ENCODE peak calls at places on chromosomes 2 and 18, in seven cellular contexts. One of them, this sample, is unnamed. For H3K4me1, the result is how much of the 10 kb centered on the place peaks cover.

GRCh38 chr18:25279961-25280360 is 72.0 kb downstream of the ZNF521 start:
- DNase-seq in neural progenitor cell: no peak
- DNase-seq in DND-41: no peak
- DNase-seq in ovary: no peak
- DNase-seq in OCI-LY7: no peak
- DNase-seq in lower lobe of right lung: no peak
- DNase-seq in cardiac muscle cell: no peak
- DNase-seq in this sample: no peak

GRCh38 chr2:136020831-136021230 is 35.4 kb upstream of the DARS1 start:
- DNase-seq in neural progenitor cell: peak
- DNase-seq in DND-41: no peak
- DNase-seq in OCI-LY7: no peak
- DNase-seq in ovary: no peak
- DNase-seq in cardiac muscle cell: no peak
- DNase-seq in lower lobe of right lung: no peak
- DNase-seq in this sample: no peak

GRCh38 chr2:150619607-150620330 is 132.3 kb upstream of the RND3 start:
- DNase-seq in neural progenitor cell: no peak
- DNase-seq in cardiac muscle cell: no peak
- DNase-seq in lower lobe of right lung: no peak
- DNase-seq in ovary: no peak
- DNase-seq in DND-41: no peak
- DNase-seq in OCI-LY7: no peak
- DNase-seq in this sample: no peak

GRCh38 chr18:70289351-70290330 is 796 bp downstream of the SOCS6 start:
- DNase-seq in neural progenitor cell: peak
- DNase-seq in OCI-LY7: no peak
- DNase-seq in cardiac muscle cell: peak
- DNase-seq in ovary: peak
- DNase-seq in lower lobe of right lung: peak
- DNase-seq in DND-41: no peak
- DNase-seq in this sample: no peak

GRCh38 chr2:231662811-231663457 is 45.4 kb upstream of the PTMA start:
- DNase-seq in DND-41: no peak
- DNase-seq in lower lobe of right lung: peak
- DNase-seq in OCI-LY7: no peak
- DNase-seq in ovary: peak
- DNase-seq in neural progenitor cell: no peak
- DNase-seq in cardiac muscle cell: no peak
- DNase-seq in this sample: no peak

GRCh38 chr2:45722477-45722876 is 71.0 kb downstream of the PRKCE start:
- DNase-seq in lower lobe of right lung: no peak
- DNase-seq in cardiac muscle cell: no peak
- DNase-seq in DND-41: no peak
- DNase-seq in neural progenitor cell: no peak
- DNase-seq in ovary: no peak
- DNase-seq in OCI-LY7: no peak
- DNase-seq in this sample: no peak

GRCh38 chr2:174176898-174177297 is 71.4 kb downstream of the OLA1 start:
- DNase-seq in ovary: no peak
- DNase-seq in lower lobe of right lung: no peak
- DNase-seq in neural progenitor cell: no peak
- DNase-seq in OCI-LY7: no peak
- DNase-seq in cardiac muscle cell: no peak
- DNase-seq in DND-41: no peak
- DNase-seq in this sample: no peak

GRCh38 chr2:9139491-9140443 is 66.8 kb upstream of the ASAP2 start:
- DNase-seq in lower lobe of right lung: peak
- DNase-seq in OCI-LY7: peak
- DNase-seq in DND-41: peak
- DNase-seq in neural progenitor cell: peak
- DNase-seq in ovary: peak
- DNase-seq in cardiac muscle cell: peak
- DNase-seq in this sample: peak

GRCh38 chr2:64049633-64050220 is 30.5 kb upstream of the VPS54 start:
- DNase-seq in DND-41: peak
- DNase-seq in ovary: peak
- DNase-seq in OCI-LY7: peak
- DNase-seq in lower lobe of right lung: peak
- DNase-seq in neural progenitor cell: peak
- DNase-seq in cardiac muscle cell: peak
- DNase-seq in this sample: peak

GRCh38 chr2:183773775-183774174 is 649.5 kb downstream of the NUP35 start:
- DNase-seq in OCI-LY7: no peak
- DNase-seq in neural progenitor cell: no peak
- DNase-seq in ovary: no peak
- DNase-seq in DND-41: no peak
- DNase-seq in cardiac muscle cell: no peak
- DNase-seq in lower lobe of right lung: no peak
- DNase-seq in this sample: no peak

GRCh38 chr2:3313845-3314375 is 63.7 kb downstream of the EIPR1 start:
- DNase-seq in OCI-LY7: no peak
- DNase-seq in cardiac muscle cell: no peak
- DNase-seq in lower lobe of right lung: peak
- DNase-seq in DND-41: no peak
- DNase-seq in ovary: no peak
- DNase-seq in neural progenitor cell: no peak
- DNase-seq in this sample: no peak

GRCh38 chr2:196535080-196535479 is 104.4 kb upstream of the CCDC150 start:
- DNase-seq in neural progenitor cell: no peak
- DNase-seq in DND-41: no peak
- DNase-seq in ovary: no peak
- DNase-seq in cardiac muscle cell: no peak
- DNase-seq in lower lobe of right lung: no peak
- DNase-seq in OCI-LY7: no peak
- DNase-seq in this sample: no peak

DNA sequence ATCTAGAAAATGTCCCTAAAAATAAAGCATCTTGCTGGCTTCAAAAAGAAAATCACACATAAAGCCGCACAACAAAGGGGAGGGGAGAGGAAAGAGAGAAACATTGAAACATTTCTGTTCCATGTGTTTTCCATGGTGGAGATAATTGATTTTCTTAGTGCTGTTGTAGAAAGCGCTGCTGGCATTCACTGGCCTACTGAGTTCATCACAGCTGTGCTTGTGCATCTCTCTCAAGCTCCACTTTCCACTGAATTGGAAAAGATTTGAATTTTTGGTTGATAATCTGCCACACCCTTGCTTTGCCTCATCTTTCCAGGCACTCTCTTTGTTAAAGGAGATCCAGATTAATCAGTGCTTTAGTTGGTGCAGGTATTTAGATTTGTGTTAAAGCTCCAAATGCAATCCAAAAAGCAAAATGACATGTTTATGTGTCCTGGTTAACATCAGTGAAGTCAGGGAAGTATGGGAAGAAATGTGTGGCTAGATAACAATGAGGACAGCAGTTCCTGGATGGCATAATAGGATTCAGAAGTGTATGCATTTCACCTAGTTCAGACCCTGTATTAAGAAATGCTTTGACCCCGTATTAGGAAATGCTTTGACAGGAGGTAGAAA is 2.8 kb upstream of the COL3A1 start:
- DNase-seq in DND-41: no peak
- DNase-seq in lower lobe of right lung: no peak
- DNase-seq in OCI-LY7: no peak
- DNase-seq in ovary: no peak
- DNase-seq in neural progenitor cell: no peak
- DNase-seq in cardiac muscle cell: no peak
- DNase-seq in this sample: no peak
- H3K4me1 ChIP-seq in DND-41: under half
- H3K4me1 ChIP-seq in lower lobe of right lung: under half
- H3K4me1 ChIP-seq in OCI-LY7: under half
- H3K4me1 ChIP-seq in ovary: under half
- H3K4me1 ChIP-seq in neural progenitor cell: under half
- H3K4me1 ChIP-seq in cardiac muscle cell: under half
- H3K4me1 ChIP-seq in this sample: under half

GRCh38 chr18:29439398-29439797 is 1262.5 kb upstream of the CDH2 start:
- DNase-seq in DND-41: no peak
- DNase-seq in OCI-LY7: no peak
- DNase-seq in ovary: no peak
- DNase-seq in neural progenitor cell: peak
- DNase-seq in cardiac muscle cell: peak
- DNase-seq in lower lobe of right lung: no peak
- DNase-seq in this sample: no peak

GRCh38 chr18:29434650-29435049 is 1257.7 kb upstream of the CDH2 start:
- DNase-seq in lower lobe of right lung: no peak
- DNase-seq in OCI-LY7: no peak
- DNase-seq in neural progenitor cell: no peak
- DNase-seq in DND-41: no peak
- DNase-seq in cardiac muscle cell: no peak
- DNase-seq in ovary: no peak
- DNase-seq in this sample: no peak

DNA sequence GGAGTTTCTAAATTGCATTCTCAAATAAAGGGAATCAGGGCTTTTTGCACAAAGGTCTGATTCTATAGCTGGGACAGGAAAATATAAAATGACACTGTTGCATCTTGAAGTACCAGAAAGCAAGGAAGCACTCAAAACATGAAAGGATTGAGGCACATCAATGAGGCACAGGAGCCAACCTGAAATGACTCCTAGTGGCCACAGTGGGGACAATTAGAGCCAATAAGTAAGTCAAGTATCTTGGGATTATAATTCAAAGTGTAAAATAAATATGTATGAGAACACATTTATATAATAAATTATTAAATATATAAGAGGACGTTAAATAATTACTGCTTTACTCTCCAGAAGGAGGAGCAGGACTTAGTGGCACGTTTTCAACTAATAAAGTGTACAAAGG is 1259.5 kb upstream of the CDH2 start:
- DNase-seq in lower lobe of right lung: no peak
- DNase-seq in cardiac muscle cell: no peak
- DNase-seq in ovary: no peak
- DNase-seq in DND-41: no peak
- DNase-seq in OCI-LY7: no peak
- DNase-seq in neural progenitor cell: no peak
- DNase-seq in this sample: no peak
- TF ChIP-seq CTCF in lower lobe of right lung: no peak
- TF ChIP-seq CTCF in cardiac muscle cell: no peak
- TF ChIP-seq CTCF in ovary: no peak
- TF ChIP-seq CTCF in DND-41: no peak
- TF ChIP-seq CTCF in OCI-LY7: peak
- TF ChIP-seq CTCF in neural progenitor cell: peak
- TF ChIP-seq CTCF in this sample: no peak

GRCh38 chr2:85251070-85251616 is 76.6 kb downstream of the TGOLN2 start:
- DNase-seq in cardiac muscle cell: no peak
- DNase-seq in OCI-LY7: no peak
- DNase-seq in neural progenitor cell: no peak
- DNase-seq in ovary: no peak
- DNase-seq in lower lobe of right lung: no peak
- DNase-seq in DND-41: no peak
- DNase-seq in this sample: no peak

GRCh38 chr2:85248741-85249524 is 78.9 kb downstream of the TGOLN2 start:
- DNase-seq in neural progenitor cell: peak
- DNase-seq in cardiac muscle cell: no peak
- DNase-seq in lower lobe of right lung: no peak
- DNase-seq in OCI-LY7: no peak
- DNase-seq in DND-41: no peak
- DNase-seq in ovary: no peak
- DNase-seq in this sample: no peak

GRCh38 chr2:85247591-85247990 is 80.2 kb downstream of the TGOLN2 start:
- DNase-seq in ovary: no peak
- DNase-seq in neural progenitor cell: no peak
- DNase-seq in DND-41: no peak
- DNase-seq in lower lobe of right lung: no peak
- DNase-seq in OCI-LY7: no peak
- DNase-seq in cardiac muscle cell: no peak
- DNase-seq in this sample: no peak

GRCh38 chr2:85246348-85246747 is 81.4 kb downstream of the TGOLN2 start:
- DNase-seq in DND-41: no peak
- DNase-seq in OCI-LY7: no peak
- DNase-seq in ovary: no peak
- DNase-seq in lower lobe of right lung: no peak
- DNase-seq in cardiac muscle cell: no peak
- DNase-seq in neural progenitor cell: no peak
- DNase-seq in this sample: no peak

GRCh38 chr2:85250045-85250444 is 77.7 kb downstream of the TGOLN2 start:
- DNase-seq in OCI-LY7: no peak
- DNase-seq in neural progenitor cell: no peak
- DNase-seq in lower lobe of right lung: no peak
- DNase-seq in DND-41: no peak
- DNase-seq in cardiac muscle cell: no peak
- DNase-seq in ovary: no peak
- DNase-seq in this sample: no peak
- H3K4me1 ChIP-seq in OCI-LY7: under half
- H3K4me1 ChIP-seq in neural progenitor cell: half or more
- H3K4me1 ChIP-seq in lower lobe of right lung: half or more
- H3K4me1 ChIP-seq in DND-41: under half
- H3K4me1 ChIP-seq in cardiac muscle cell: half or more
- H3K4me1 ChIP-seq in ovary: under half
- H3K4me1 ChIP-seq in this sample: under half

GRCh38 chr18:66752733-66753132 is 148.8 kb upstream of the CDH19 start:
- DNase-seq in cardiac muscle cell: no peak
- DNase-seq in neural progenitor cell: no peak
- DNase-seq in DND-41: no peak
- DNase-seq in ovary: no peak
- DNase-seq in lower lobe of right lung: no peak
- DNase-seq in OCI-LY7: no peak
- DNase-seq in this sample: no peak

GRCh38 chr18:66754335-66754734 is 150.4 kb upstream of the CDH19 start:
- DNase-seq in cardiac muscle cell: no peak
- DNase-seq in lower lobe of right lung: no peak
- DNase-seq in DND-41: no peak
- DNase-seq in OCI-LY7: no peak
- DNase-seq in ovary: no peak
- DNase-seq in neural progenitor cell: no peak
- DNase-seq in this sample: no peak

GRCh38 chr18:66749475-66750035 is 145.7 kb upstream of the CDH19 start:
- DNase-seq in DND-41: no peak
- DNase-seq in cardiac muscle cell: no peak
- DNase-seq in lower lobe of right lung: no peak
- DNase-seq in neural progenitor cell: no peak
- DNase-seq in ovary: no peak
- DNase-seq in OCI-LY7: no peak
- DNase-seq in this sample: no peak

DNA sequence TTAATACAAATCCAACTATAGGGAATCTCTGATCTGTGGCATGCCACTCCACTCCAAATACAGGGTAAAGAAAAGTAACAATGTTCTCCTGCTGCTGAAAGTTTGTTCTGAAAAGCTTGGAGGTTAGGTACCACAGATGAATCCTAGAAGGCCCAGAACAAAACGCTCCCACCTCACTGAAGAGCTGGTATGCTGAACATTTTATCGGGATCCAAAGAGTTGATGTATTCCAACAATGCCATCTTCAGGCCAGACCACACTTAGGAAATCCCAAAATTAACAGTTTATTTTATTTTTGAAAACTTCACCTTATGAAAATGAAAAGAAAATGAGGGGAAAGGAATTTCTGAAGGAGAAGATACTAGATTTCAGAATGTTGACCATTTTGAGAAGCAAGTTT is 145.1 kb upstream of the CDH19 start:
- DNase-seq in DND-41: no peak
- DNase-seq in ovary: no peak
- DNase-seq in neural progenitor cell: peak
- DNase-seq in lower lobe of right lung: no peak
- DNase-seq in cardiac muscle cell: peak
- DNase-seq in OCI-LY7: no peak
- DNase-seq in this sample: no peak
- TF ChIP-seq CTCF in DND-41: no peak
- TF ChIP-seq CTCF in ovary: no peak
- TF ChIP-seq CTCF in neural progenitor cell: peak
- TF ChIP-seq CTCF in lower lobe of right lung: peak
- TF ChIP-seq CTCF in cardiac muscle cell: peak
- TF ChIP-seq CTCF in OCI-LY7: no peak
- TF ChIP-seq CTCF in this sample: no peak